ENCODE peak calls at places on chromosomes 5 and 9, in nine cellular contexts. C, P, O, F, R, A, G, I and U are unnamed samples.
A peak's percentile ranks its signal among the peaks of the same experiment; 100 is the strongest.

GRCh38 chr9:78614892-78615291 is 318.0 kb downstream of the PSAT1 start:
- DNase-seq in C (peak; percentile 11), P (no peak), O (no peak), F (no peak), R (no peak), A (no peak), G (no peak), I (no peak), U (no peak)

GRCh38 chr9:93143830-93144530 is 9.9 kb upstream of the NINJ1 start:
- DNase-seq in C (no peak), P (no peak), O (peak; percentile 51), F (no peak), R (no peak), A (no peak), G (no peak), I (no peak), U (no peak)

GRCh38 chr5:31485376-31486207 is 46.3 kb downstream of the DROSHA start:
- DNase-seq in C (no peak), P (no peak), O (no peak), F (no peak), R (no peak), A (no peak), G (no peak), I (no peak), U (no peak)

GRCh38 chr5:159041754-159042153 is 58.0 kb downstream of the EBF1 start:
- DNase-seq in C (peak; percentile 27), P (no peak), O (no peak), F (no peak), R (no peak), A (no peak), G (no peak), I (no peak), U (no peak)

GRCh38 chr9:126483468-126484056 is 130.2 kb upstream of the LMX1B start:
- DNase-seq in C (no peak), P (no peak), O (no peak), F (no peak), R (no peak), A (no peak), G (no peak), I (no peak), U (no peak)

GRCh38 chr5:39717186-39717897 is 292.6 kb upstream of the DAB2 start:
- DNase-seq in C (no peak), P (peak; percentile 39), O (no peak), F (peak; percentile 54), R (no peak), A (peak; percentile 79), G (no peak), I (peak; percentile 35), U (no peak)

GRCh38 chr5:88956416-88956815 is 73.4 kb upstream of the MEF2C start:
- DNase-seq in C (no peak), P (no peak), O (no peak), F (no peak), R (no peak), A (peak; percentile 72), G (no peak), I (no peak), U (no peak)

GRCh38 chr5:132592521-132592920 is 35.7 kb downstream of the RAD50 start:
- DNase-seq in C (peak; percentile 1), P (no peak), O (no peak), F (no peak), R (no peak), A (no peak), G (no peak), I (peak; percentile 18), U (no peak)

GRCh38 chr9:11742471-11742870 is 950.7 kb upstream of the TYRP1 start:
- DNase-seq in C (no peak), P (no peak), O (no peak), F (no peak), R (no peak), A (no peak), G (no peak), I (no peak), U (no peak)

GRCh38 chr5:172050070-172050469 is 43.6 kb upstream of the FBXW11 start:
- DNase-seq in C (no peak), P (no peak), O (no peak), F (no peak), R (no peak), A (no peak), G (no peak), I (no peak), U (no peak)

GRCh38 chr5:172055421-172055820 is 49.0 kb upstream of the FBXW11 start:
- DNase-seq in C (no peak), P (no peak), O (no peak), F (no peak), R (no peak), A (no peak), G (no peak), I (no peak), U (no peak)

GRCh38 chr5:172051643-172052362 is 45.4 kb upstream of the FBXW11 start:
- DNase-seq in C (peak; percentile 43), P (no peak), O (no peak), F (peak; percentile 12), R (no peak), A (peak; percentile 12), G (no peak), I (no peak), U (no peak)

GRCh38 chr5:172054611-172055153 is 48.2 kb upstream of the FBXW11 start:
- DNase-seq in C (no peak), P (no peak), O (no peak), F (no peak), R (no peak), A (no peak), G (no peak), I (no peak), U (no peak)

DNA sequence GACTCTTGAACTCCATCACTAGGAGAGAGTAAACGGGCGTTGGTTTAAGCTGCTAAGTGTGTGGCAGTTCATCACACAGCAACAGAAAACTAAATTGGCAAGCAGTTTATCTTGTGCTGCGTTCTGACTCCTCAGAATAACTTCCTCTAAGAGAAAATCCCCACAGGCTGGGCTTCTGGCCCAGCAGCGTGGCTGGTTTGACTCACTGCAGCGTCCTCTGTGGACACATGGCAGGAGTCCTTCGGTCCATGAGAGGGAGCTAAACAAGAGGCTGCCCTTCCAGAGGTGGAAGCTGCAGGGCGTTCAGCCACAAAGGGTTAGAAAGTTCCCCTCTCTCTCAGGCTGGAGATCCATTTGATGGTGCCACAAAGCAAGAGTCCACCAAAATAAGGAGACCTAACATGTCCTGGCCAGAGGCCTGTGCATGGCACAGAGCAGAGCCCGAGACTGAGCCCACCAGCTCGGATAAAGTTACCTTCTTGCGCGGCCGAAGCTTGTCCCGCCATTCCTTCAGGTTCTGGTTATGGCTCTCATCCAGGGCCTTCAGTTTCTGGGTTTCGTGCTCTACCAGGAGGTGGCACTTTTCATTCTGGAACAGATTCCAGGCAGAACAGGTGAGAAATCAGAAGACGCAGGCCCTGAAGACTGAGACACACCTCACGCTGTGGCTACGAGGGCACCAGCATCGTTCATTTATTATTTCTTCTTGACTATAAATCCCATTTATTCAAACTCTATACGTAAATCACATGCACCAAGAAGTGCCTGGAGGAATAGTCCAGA is 46.2 kb upstream of the FBXW11 start:
- DNase-seq in C (peak; percentile 96), P (no peak), O (no peak), F (peak; percentile 90), R (peak; percentile 49), A (no peak), G (no peak), I (peak; percentile 89), U (no peak)
- TF ChIP-seq CTCF in C (peak; percentile 66), P (no peak), O (no peak), F (peak; percentile 41), R (no peak), A (peak; percentile 7), G (no peak), I (peak; percentile 57), U (no peak)

GRCh38 chr5:109034276-109034675 is 286.6 kb downstream of the FER start:
- DNase-seq in C (no peak), P (no peak), O (no peak), F (no peak), R (no peak), A (no peak), G (no peak), I (no peak), U (no peak)

GRCh38 chr5:109029847-109030246 is 282.1 kb downstream of the FER start:
- DNase-seq in C (no peak), P (no peak), O (no peak), F (no peak), R (no peak), A (no peak), G (no peak), I (no peak), U (no peak)

GRCh38 chr5:109038209-109038840 is 290.6 kb downstream of the FER start:
- DNase-seq in C (peak; percentile 34), P (no peak), O (no peak), F (peak; percentile 58), R (no peak), A (peak; percentile 62), G (no peak), I (peak; percentile 42), U (no peak)

GRCh38 chr5:109030360-109031143 is 282.9 kb downstream of the FER start:
- DNase-seq in C (peak; percentile 21), P (no peak), O (no peak), F (no peak), R (no peak), A (no peak), G (no peak), I (no peak), U (no peak)

GRCh38 chr5:109035470-109035869 is 287.8 kb downstream of the FER start:
- DNase-seq in C (peak; percentile 18), P (no peak), O (no peak), F (peak; percentile 72), R (no peak), A (peak; percentile 34), G (no peak), I (no peak), U (no peak)
- TF ChIP-seq CTCF in C (no peak), P (no peak), O (no peak), F (no peak), R (no peak), A (no peak), G (no peak), I (no peak), U (no peak)

GRCh38 chr5:61254969-61255555 is 77.0 kb upstream of the ZSWIM6 start:
- DNase-seq in C (no peak), P (no peak), O (no peak), F (no peak), R (no peak), A (peak; percentile 61), G (no peak), I (no peak), U (no peak)
- TF ChIP-seq CTCF in C (no peak), P (no peak), O (no peak), F (no peak), R (no peak), A (no peak), G (no peak), I (no peak), U (no peak)

DNA sequence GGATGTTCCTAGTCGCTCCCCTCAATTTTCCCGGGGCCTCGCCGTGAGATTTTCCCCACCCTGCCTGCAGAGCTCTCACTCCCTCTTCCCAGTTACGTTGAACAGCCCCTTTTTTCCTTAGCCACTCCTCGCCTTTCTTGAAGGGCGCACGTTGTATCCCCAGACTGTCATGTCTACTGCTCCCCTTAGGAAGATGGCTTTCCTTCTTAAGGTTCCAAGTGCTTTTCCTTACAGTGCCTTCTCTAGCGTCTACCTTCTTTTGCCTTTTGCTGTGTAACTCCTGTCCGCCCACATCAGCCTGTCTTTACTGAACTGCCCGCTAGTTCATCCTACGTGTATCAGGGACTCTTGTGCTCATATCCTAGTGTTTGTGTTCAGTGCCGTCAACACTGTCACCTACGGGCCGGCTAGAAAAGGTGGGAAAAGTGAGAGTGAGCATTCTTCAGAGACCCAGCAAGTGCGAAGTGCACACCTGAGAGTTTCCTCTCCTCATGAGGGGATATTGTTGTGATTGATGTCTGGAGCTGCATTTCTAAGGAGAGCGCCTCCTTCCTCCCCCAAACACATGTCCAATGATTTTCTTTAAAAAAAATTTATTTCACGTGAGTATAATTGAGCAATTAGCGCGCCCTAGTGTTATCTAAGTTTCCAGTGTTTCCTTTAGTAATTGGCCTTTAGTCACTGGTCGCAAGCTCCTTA is 764 bp downstream of the CAMLG start:
- DNase-seq in C (peak; percentile 47), P (no peak), O (peak; percentile 3), F (peak; percentile 50), R (no peak), A (peak; percentile 40), G (no peak), I (peak; percentile 65), U (peak; percentile 48)
- TF ChIP-seq CTCF in C (peak; percentile 29), P (peak; percentile 1), O (no peak), F (no peak), R (no peak), A (peak; percentile 30), G (no peak), I (peak; percentile 25), U (peak; percentile 1)